ENCODE peak calls at places on chromosomes 7 and 10, in four cellular contexts. B is activated CD4-positive, alpha-beta T cell treated with anti-CD3 and anti-CD28 coated beads, Interleukin-2, amount 50 U/mL, for 48 hours; J is amygdala; O is stimulated activated naive CD8-positive, alpha-beta T cell treated with anti-CD3 and anti-CD28 coated beads, Interleukin-15, Interleukin-2, amounts not matched to agents 100 U/mL and 50 U/mL, for 24 hours. U is an unnamed sample.

GRCh38 chr10:16440396-16441105 is 3.7 kb downstream of the PTER start:
- DNase-seq in B (peak; percentile 33), J (no peak), O (peak; percentile 15), U (no peak)

GRCh38 chr7:33757563-33758165 is 147.7 kb upstream of the BMPER start:
- DNase-seq in B (peak; percentile 31), J (no peak), O (peak; percentile 26), U (peak; percentile 33)

GRCh38 chr7:158973440-158973839 is 117.1 kb downstream of the DYNC2I1 start:
- DNase-seq in B (peak; percentile 55), J (no peak), O (peak; percentile 67), U (peak; percentile 54)

GRCh38 chr7:159280008-159280407 is 135.3 kb upstream of the VIPR2 start:
- DNase-seq in B (no peak), J (no peak), O (no peak), U (no peak)

GRCh38 chr7:139679731-139680594 is 97.8 kb downstream of the HIPK2 start:
- DNase-seq in B (no peak), J (no peak), O (no peak), U (no peak)

GRCh38 chr10:100847440-100847839 is 65.3 kb upstream of the SLF2 start:
- DNase-seq in B (peak; percentile 87), J (no peak), O (peak; percentile 67), U (no peak)

GRCh38 chr7:1721047-1721687 is 51.1 kb downstream of the ELFN1 start:
- DNase-seq in B (no peak), J (no peak), O (no peak), U (no peak)

GRCh38 chr10:86178401-86179142 is 188.0 kb downstream of the GRID1 start:
- DNase-seq in B (peak; percentile 5), J (no peak), O (no peak), U (peak; percentile 43)

GRCh38 chr7:146892151-146892550 is 775.5 kb downstream of the CNTNAP2 start:
- DNase-seq in B (no peak), J (no peak), O (no peak), U (no peak)

GRCh38 chr7:150368098-150368883 is at the start of gene REPIN1:
- DNase-seq in B (peak; percentile 89), J (peak; percentile 69), O (peak; percentile 85), U (peak; percentile 89)

GRCh38 chr10:93277360-93277759 is 203.7 kb downstream of the CYP26A1 start:
- DNase-seq in B (no peak), J (no peak), O (no peak), U (no peak)

GRCh38 chr7:78873117-78873516 is 580.4 kb downstream of the MAGI2 start:
- DNase-seq in B (no peak), J (no peak), O (no peak), U (no peak)

GRCh38 chr7:99839560-99840011 is 11.8 kb downstream of the CYP3A43 start:
- DNase-seq in B (no peak), J (no peak), O (no peak), U (no peak)

GRCh38 chr7:83640240-83640639 is 8.7 kb downstream of the SEMA3E start:
- DNase-seq in B (no peak), J (no peak), O (no peak), U (no peak)

GRCh38 chr7:7321681-7322080 is 139.3 kb downstream of the C1GALT1 start:
- DNase-seq in B (no peak), J (no peak), O (no peak), U (no peak)

GRCh38 chr10:122206471-122207065 is 64.5 kb upstream of the BTBD16 start:
- DNase-seq in B (no peak), J (no peak), O (no peak), U (no peak)

GRCh38 chr7:126185959-126186580 is 1066.7 kb downstream of the GRM8 start:
- DNase-seq in B (no peak), J (no peak), O (no peak), U (peak; percentile 16)

GRCh38 chr7:3158501-3158900 is 114.8 kb upstream of the CARD11 start:
- DNase-seq in B (no peak), J (no peak), O (no peak), U (no peak)

GRCh38 chr7:141328290-141328689 is 222.9 kb upstream of the AGK start:
- DNase-seq in B (no peak), J (no peak), O (no peak), U (no peak)

GRCh38 chr7:55074008-55074499 is 55.2 kb downstream of the EGFR start:
- DNase-seq in B (peak; percentile 21), J (no peak), O (peak; percentile 12), U (no peak)

GRCh38 chr10:16470747-16471146 is 33.9 kb downstream of the PTER start:
- DNase-seq in B (peak; percentile 16), J (no peak), O (peak; percentile 28), U (no peak)

GRCh38 chr10:61765176-61766087 is 102.7 kb downstream of the CABCOCO1 start:
- DNase-seq in B (no peak), J (no peak), O (no peak), U (no peak)

GRCh38 chr7:123682690-123683089 is 27.0 kb downstream of the LMOD2 start:
- DNase-seq in B (no peak), J (no peak), O (no peak), U (peak; percentile 12)

GRCh38 chr7:123916240-123916724 is 8.8 kb upstream of the SPAM1 start:
- DNase-seq in B (no peak), J (no peak), O (no peak), U (no peak)

GRCh38 chr10:97724341-97724941 is 10.9 kb downstream of the MARVELD1 start:
- DNase-seq in B (no peak), J (no peak), O (no peak), U (no peak)

GRCh38 chr10:70331160-70331485 is 47.3 kb upstream of the NPFFR1 start:
- DNase-seq in B (no peak), J (no peak), O (no peak), U (no peak)

GRCh38 chr7:132418840-132419239 is 157.4 kb downstream of the PLXNA4 start:
- DNase-seq in B (no peak), J (no peak), O (no peak), U (no peak)

GRCh38 chr10:113438660-113439059 is 114.2 kb upstream of the HABP2 start:
- DNase-seq in B (no peak), J (no peak), O (no peak), U (no peak)

GRCh38 chr10:102313221-102313896 is 68.0 kb downstream of the GBF1 start:
- DNase-seq in B (no peak), J (no peak), O (no peak), U (no peak)

GRCh38 chr7:157519798-157520244 is 183.0 kb downstream of the DNAJB6 start:
- DNase-seq in B (no peak), J (no peak), O (no peak), U (no peak)

GRCh38 chr7:96637531-96637930 is 72.1 kb downstream of the SEM1 start:
- DNase-seq in B (no peak), J (no peak), O (no peak), U (no peak)

GRCh38 chr7:157318015-157318706 is 18.6 kb upstream of the DNAJB6 start:
- DNase-seq in B (peak; percentile 47), J (no peak), O (no peak), U (no peak)

U was measured in neural crest cell.